ENCODE peak calls at places on chromosomes 3 and 15, in six cellular contexts. T is Peyer's patch; V is GM23338; Q is stomach; H is GM12878; K is CD8-positive, alpha-beta memory T cell. S is an unnamed sample.
A peak's percentile ranks its signal among the peaks of the same experiment; 100 is the strongest.

GRCh38 chr3:11591401-11592266 is 52.1 kb downstream of the VGLL4 start:
- DNase-seq in V (peak; percentile 69), H (no peak), Q (peak; percentile 54), T (no peak), K (no peak), S (peak; percentile 62)

GRCh38 chr3:129226374-129226773 is 23.0 kb upstream of the COPG1 start:
- DNase-seq in K (no peak), T (peak; percentile 65), V (no peak), H (no peak), Q (peak; percentile 65), S (no peak)

GRCh38 chr3:114707225-114707860 is 413.5 kb downstream of the TIGIT start:
- DNase-seq in K (no peak), H (no peak), T (no peak), V (no peak), Q (no peak), S (no peak)

GRCh38 chr15:57761562-57761961 is 55.0 kb downstream of the POLR2M start:
- DNase-seq in T (no peak), K (no peak), Q (no peak), V (no peak), H (no peak), S (no peak)

GRCh38 chr3:4718179-4718736 is 225.1 kb downstream of the ITPR1 start:
- DNase-seq in V (no peak), H (no peak), K (no peak), T (no peak), Q (no peak), S (no peak)

GRCh38 chr15:51132384-51133139 is 37.9 kb upstream of the TNFAIP8L3 start:
- DNase-seq in T (no peak), Q (no peak), H (no peak), K (no peak), V (peak; percentile 59), S (peak; percentile 51)

GRCh38 chr3:78988324-78988723 is 779.5 kb downstream of the ROBO1 start:
- DNase-seq in V (no peak), H (no peak), Q (no peak), K (no peak), T (no peak), S (no peak)

GRCh38 chr3:25820372-25820771 is 30.5 kb downstream of the OXSM start:
- DNase-seq in Q (no peak), T (no peak), K (no peak), H (no peak), V (peak; percentile 42), S (peak; percentile 4)

GRCh38 chr3:54859204-54859603 is 68.7 kb downstream of the LRTM1 start:
- DNase-seq in K (no peak), T (no peak), Q (no peak), V (no peak), H (no peak), S (no peak)

GRCh38 chr3:77825045-77825827 is 785.3 kb downstream of the ROBO2 start:
- DNase-seq in T (peak; percentile 43), Q (peak; percentile 68), K (no peak), H (no peak), V (no peak), S (no peak)

GRCh38 chr15:53506370-53506769 is 253.1 kb downstream of the WDR72 start:
- DNase-seq in T (no peak), V (peak; percentile 3), H (no peak), K (no peak), Q (no peak), S (no peak)

GRCh38 chr15:72198410-72199270 is 1.1 kb upstream of the GRAMD2A start:
- DNase-seq in K (no peak), V (peak; percentile 20), Q (no peak), H (no peak), T (no peak), S (no peak)

GRCh38 chr3:165884518-165884917 is 47.3 kb upstream of the BCHE start:
- DNase-seq in K (no peak), V (no peak), H (no peak), Q (no peak), T (no peak), S (no peak)

GRCh38 chr3:36257117-36257516 is 123.2 kb upstream of the STAC start:
- DNase-seq in V (no peak), K (no peak), Q (no peak), H (no peak), T (no peak), S (no peak)

GRCh38 chr15:41827290-41827879 is 507 bp upstream of the JMJD7 start:
- DNase-seq in Q (peak; percentile 34), K (no peak), H (no peak), V (peak; percentile 63), T (peak; percentile 59), S (peak; percentile 91)

GRCh38 chr3:56764904-56765445 is 36.8 kb downstream of the ARHGEF3 start:
- DNase-seq in K (no peak), H (no peak), T (no peak), V (no peak), Q (no peak), S (no peak)

GRCh38 chr3:89375451-89375850 is 268.0 kb downstream of the EPHA3 start:
- DNase-seq in V (no peak), Q (no peak), T (no peak), K (no peak), H (no peak), S (no peak)

GRCh38 chr3:47646362-47646761 is 67.7 kb upstream of the CSPG5 start:
- DNase-seq in K (no peak), T (no peak), Q (no peak), V (no peak), H (no peak), S (no peak)
- H3K36me3 ChIP-seq in K (peaks cover 4% of the 10 kb centered on the region), T (no peaks in the 10 kb centered on the region), Q (peaks cover 34% of the 10 kb centered on the region), V (peaks cover 23% of the 10 kb centered on the region), H (peaks cover 5% of the 10 kb centered on the region), S (peaks cover 6% of the 10 kb centered on the region)

GRCh38 chr3:49966233-49966942 is 26.4 kb downstream of the RBM6 start:
- DNase-seq in V (no peak), T (no peak), K (no peak), Q (no peak), H (no peak), S (peak; percentile 19)
- H3K4me3 ChIP-seq in V (no peak overlapping the region), T (no peak overlapping the region), K (no peak overlapping the region), Q (no peak overlapping the region), H (no peak overlapping the region), S (no peak overlapping the region)

GRCh38 chr15:80339601-80340000 is 64.6 kb upstream of the ARNT2 start:
- DNase-seq in T (no peak), K (no peak), Q (no peak), H (no peak), V (no peak), S (no peak)
- H3K27me3 ChIP-seq in T (no peaks in the 10 kb centered on the region), K (peaks cover 3% of the 10 kb centered on the region), Q (peaks cover 20% of the 10 kb centered on the region), H (no peaks in the 10 kb centered on the region), V (no peaks in the 10 kb centered on the region), S (no peaks in the 10 kb centered on the region)

GRCh38 chr3:143016321-143016972 is 15.1 kb downstream of the U2SURP start:
- DNase-seq in H (no peak), K (peak; percentile 8), T (no peak), V (peak; percentile 47), Q (no peak), S (no peak)
- H3K36me3 ChIP-seq in H (peaks cover 3% of the 10 kb centered on the region), K (peaks cover 34% of the 10 kb centered on the region), T (no peaks in the 10 kb centered on the region), V (peaks cover 49% of the 10 kb centered on the region), Q (peaks cover 87% of the 10 kb centered on the region), S (peaks cover 14% of the 10 kb centered on the region)

GRCh38 chr3:99330924-99331532 is 307.4 kb upstream of the COL8A1 start:
- DNase-seq in H (no peak), Q (no peak), V (no peak), T (no peak), K (no peak), S (no peak)
- H3K4me3 ChIP-seq in H (no peak overlapping the region), Q (no peak overlapping the region), V (no peak overlapping the region), T (no peak overlapping the region), K (no peak overlapping the region), S (no peak overlapping the region)

GRCh38 chr3:13825821-13826220 is 54.0 kb downstream of the WNT7A start:
- DNase-seq in H (no peak), K (no peak), V (no peak), T (no peak), Q (no peak), S (no peak)
- H3K27me3 ChIP-seq in H (peaks cover 2% of the 10 kb centered on the region), K (no peaks in the 10 kb centered on the region), V (no peaks in the 10 kb centered on the region), T (no peaks in the 10 kb centered on the region), Q (peaks cover 3% of the 10 kb centered on the region), S (no peaks in the 10 kb centered on the region)